ENCODE peak calls at places on chromosomes 5 and 9, in five cellular contexts. O is endothelial cell of umbilical vein, J is SK-N-SH, Z is stomach, T is HL-60. L is an unnamed sample.
A peak's percentile ranks its signal among the peaks of the same experiment; 100 is the strongest.

GRCh38 chr5:138138949-138139775 is at the start of gene NME5:
- DNase-seq in O (peak; percentile 64), J (peak; percentile 88), Z (peak; percentile 75), T (no peak), L (no peak)

GRCh38 chr5:25027016-25027415 is 382.2 kb upstream of the CDH10 start:
- DNase-seq in O (no peak), J (no peak), Z (no peak), T (no peak), L (no peak)

GRCh38 chr9:20312732-20313131 is 309.6 kb downstream of the MLLT3 start:
- DNase-seq in O (no peak), J (no peak), Z (no peak), T (no peak), L (no peak)

GRCh38 chr5:176427971-176428370 is 11.6 kb upstream of the CLTB start:
- DNase-seq in O (peak; percentile 42), J (no peak), Z (no peak), T (no peak), L (no peak)

GRCh38 chr9:130008577-130008976 is 34.4 kb downstream of the FNBP1 start:
- DNase-seq in O (no peak), J (no peak), Z (no peak), T (no peak), L (no peak)

GRCh38 chr9:92564479-92564878 is 28.7 kb upstream of the ECM2 start:
- DNase-seq in O (peak; percentile 10), J (no peak), Z (no peak), T (no peak), L (no peak)

GRCh38 chr5:179621551-179621971 is 1.9 kb downstream of the HNRNPH1 start:
- DNase-seq in O (no peak), J (no peak), Z (no peak), T (peak; percentile 36), L (no peak)

GRCh38 chr5:111389390-111390082 is 122.8 kb downstream of the STARD4 start:
- DNase-seq in O (no peak), J (no peak), Z (no peak), T (no peak), L (no peak)

GRCh38 chr5:16654647-16655334 is 38.0 kb upstream of the RETREG1 start:
- DNase-seq in O (no peak), J (no peak), Z (no peak), T (no peak), L (no peak)

GRCh38 chr5:163585206-163585605 is 79.8 kb downstream of the MAT2B start:
- DNase-seq in O (no peak), J (no peak), Z (no peak), T (no peak), L (no peak)

GRCh38 chr9:117076571-117077300 is 338.1 kb downstream of the ASTN2 start:
- DNase-seq in O (no peak), J (peak; percentile 54), Z (no peak), T (no peak), L (no peak)

GRCh38 chr9:93509084-93509483 is 55.7 kb upstream of the FAM120AOS start:
- DNase-seq in O (no peak), J (peak; percentile 33), Z (no peak), T (no peak), L (no peak)

GRCh38 chr5:35341189-35341588 is 110.9 kb upstream of the PRLR start:
- DNase-seq in O (no peak), J (no peak), Z (no peak), T (no peak), L (no peak)

GRCh38 chr9:81722277-81722676 is 32.9 kb upstream of the TLE1 start:
- DNase-seq in O (no peak), J (no peak), Z (no peak), T (no peak), L (no peak)

GRCh38 chr9:130692365-130692764 is 1.2 kb upstream of the EXOSC2 start:
- DNase-seq in O (peak; percentile 57), J (peak; percentile 38), Z (no peak), T (no peak), L (no peak)

GRCh38 chr5:125756456-125756855 is 666.8 kb upstream of the GRAMD2B start:
- DNase-seq in O (no peak), J (no peak), Z (no peak), T (no peak), L (no peak)

GRCh38 chr5:103908327-103909099 is 345.9 kb upstream of the NUDT12 start:
- DNase-seq in O (no peak), J (no peak), Z (no peak), T (no peak), L (no peak)

GRCh38 chr5:60334281-60334713 is 365.7 kb downstream of the DEPDC1B start:
- DNase-seq in O (no peak), J (no peak), Z (no peak), T (no peak), L (no peak)

GRCh38 chr9:131273791-131274673 is 2.3 kb downstream of the FAM78A start:
- DNase-seq in O (peak; percentile 64), J (no peak), Z (no peak), T (peak; percentile 96), L (no peak)

GRCh38 chr9:130938652-130939404 is at the start of gene FIBCD1:
- DNase-seq in O (peak; percentile 13), J (peak; percentile 75), Z (no peak), T (peak; percentile 59), L (no peak)

GRCh38 chr9:14212116-14212515 is 101.8 kb downstream of the NFIB start:
- DNase-seq in O (peak; percentile 59), J (no peak), Z (no peak), T (no peak), L (no peak)

GRCh38 chr5:95102080-95102479 is 182.8 kb downstream of the MCTP1 start:
- DNase-seq in O (no peak), J (no peak), Z (no peak), T (no peak), L (no peak)

GRCh38 chr9:33290994-33291397 is 680 bp downstream of the NFX1 start:
- DNase-seq in O (peak; percentile 83), J (no peak), Z (no peak), T (no peak), L (no peak)

DNA sequence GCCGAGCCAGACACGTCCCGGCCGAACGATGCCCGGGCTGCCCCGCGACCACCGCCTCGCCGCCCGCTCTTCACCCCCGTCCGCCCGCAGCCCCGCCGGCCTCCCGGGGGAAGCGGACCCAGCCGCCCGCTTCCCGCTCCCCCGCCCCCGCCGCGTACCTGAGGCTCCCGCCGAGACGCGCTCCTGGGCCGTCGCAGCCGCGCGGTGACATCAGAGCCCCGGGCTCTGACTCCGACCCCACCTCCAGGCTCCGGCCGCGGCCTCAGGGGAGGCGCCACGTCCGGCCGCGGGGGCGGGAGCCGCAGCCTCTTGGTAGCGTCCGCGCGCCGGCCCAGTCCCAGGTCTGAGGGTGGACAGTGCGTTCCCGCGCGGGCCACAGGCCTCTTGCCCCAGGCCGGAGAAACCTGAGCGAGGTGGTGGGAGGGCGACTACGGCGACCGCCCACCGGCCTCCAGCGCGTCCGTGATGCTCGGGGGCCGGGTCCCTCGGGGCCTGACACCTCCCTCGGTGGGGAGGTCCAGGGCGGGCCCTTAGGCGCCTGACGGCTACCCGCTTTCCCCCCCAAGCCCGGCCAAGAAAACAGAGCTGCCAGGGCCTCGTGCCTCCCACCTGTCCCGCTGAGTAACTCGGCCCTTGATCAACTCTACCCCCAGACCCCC is at the start of gene SHROOM1:
- DNase-seq in O (peak; percentile 33), J (peak; percentile 83), Z (peak; percentile 80), T (no peak), L (no peak)
- TF ChIP-seq POLR2AphosphoS5 in O (peak; percentile 58), J (no peak), Z (peak; percentile 70), T (no peak), L (no peak)

GRCh38 chr5:134146651-134147544 is 29.9 kb downstream of the SKP1 start:
- DNase-seq in O (no peak), J (no peak), Z (no peak), T (no peak), L (no peak)
- H3K27ac ChIP-seq in O (no peak overlapping the region), J (no peak overlapping the region), Z (no peak overlapping the region), T (no peak overlapping the region), L (no peak overlapping the region)

GRCh38 chr5:5658226-5658625 is 235.7 kb downstream of the ICE1 start:
- DNase-seq in O (no peak), J (no peak), Z (no peak), T (no peak), L (no peak)
- TF ChIP-seq POLR2AphosphoS5 in O (no peak), J (no peak), Z (no peak), T (no peak), L (no peak)

DNA sequence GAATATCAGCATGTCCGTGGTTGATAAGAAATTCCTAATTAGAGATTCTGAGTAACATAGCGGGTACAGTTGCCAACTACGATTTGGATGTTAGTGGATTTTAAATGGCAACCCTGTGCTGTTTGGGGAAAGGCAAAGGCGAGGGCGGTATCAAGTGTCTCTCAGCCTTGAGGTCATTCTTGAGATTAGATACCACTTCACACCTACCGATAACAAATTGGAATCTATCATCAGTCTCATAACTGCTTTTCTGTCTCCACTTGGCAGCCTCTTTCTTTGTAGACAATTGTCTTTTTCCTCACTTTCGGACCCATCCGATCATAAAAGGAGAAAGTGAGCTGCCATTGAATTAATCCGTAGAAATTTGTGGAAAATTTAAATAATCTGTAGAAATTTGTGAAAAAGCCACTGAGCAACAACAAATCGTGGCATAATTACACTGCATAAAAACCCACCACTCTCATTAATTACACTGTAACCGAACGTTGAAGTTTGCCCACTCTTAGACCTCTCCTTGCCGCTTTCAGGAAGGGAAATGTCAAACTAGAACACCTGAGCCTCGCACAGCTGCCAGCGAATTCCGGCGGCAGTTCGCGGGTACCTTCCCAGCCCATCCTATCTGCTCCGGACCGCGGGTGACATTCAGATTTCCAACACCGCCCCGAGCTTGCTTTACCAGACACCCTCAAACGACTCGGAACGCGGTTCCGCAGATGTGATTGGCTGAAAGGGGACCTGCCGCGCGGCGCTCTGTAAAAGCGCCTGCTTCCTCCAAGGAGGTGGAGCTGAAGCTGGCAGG is 849 bp upstream of the RGMB start:
- DNase-seq in O (peak; percentile 22), J (peak; percentile 70), Z (peak; percentile 83), T (no peak), L (no peak)
- H3K27ac ChIP-seq in O (peak overlapping the region; percentile 76), J (peak overlapping the region; percentile 96), Z (peak overlapping the region; percentile 95), T (no peak overlapping the region), L (peak overlapping the region; percentile 55)

DNA sequence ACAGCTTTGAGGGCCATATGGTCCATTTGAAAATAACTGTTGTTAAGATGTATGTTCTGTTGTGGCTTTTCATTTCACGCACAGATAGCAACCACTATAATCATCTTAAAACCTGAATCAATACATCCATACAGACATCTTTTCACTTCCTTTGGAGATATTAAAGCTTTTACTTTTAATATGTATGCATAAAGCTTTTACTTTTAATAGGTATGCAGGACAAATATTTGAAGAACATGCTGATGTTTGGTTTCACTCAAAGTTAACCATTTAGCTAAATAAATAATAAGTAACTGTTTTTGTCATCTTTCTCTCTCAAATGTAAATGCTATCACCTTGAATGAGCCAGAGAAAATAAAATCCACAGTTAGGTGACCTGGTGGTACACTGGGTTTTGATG is 108.6 kb downstream of the OXCT1 start:
- DNase-seq in O (no peak), J (no peak), Z (no peak), T (no peak), L (no peak)
- TF ChIP-seq POLR2AphosphoS5 in O (no peak), J (no peak), Z (no peak), T (no peak), L (no peak)

GRCh38 chr5:143306040-143306439 is 97.4 kb downstream of the NR3C1 start:
- DNase-seq in O (no peak), J (no peak), Z (no peak), T (no peak), L (no peak)

GRCh38 chr5:143311955-143312354 is 91.5 kb downstream of the NR3C1 start:
- DNase-seq in O (no peak), J (no peak), Z (no peak), T (no peak), L (no peak)

GRCh38 chr5:143309661-143310431 is 93.6 kb downstream of the NR3C1 start:
- DNase-seq in O (peak; percentile 58), J (no peak), Z (no peak), T (peak; percentile 21), L (no peak)

GRCh38 chr5:143311428-143311827 is 92.1 kb downstream of the NR3C1 start:
- DNase-seq in O (peak; percentile 83), J (no peak), Z (no peak), T (no peak), L (no peak)

GRCh38 chr5:143308726-143309125 is 94.8 kb downstream of the NR3C1 start:
- DNase-seq in O (no peak), J (no peak), Z (no peak), T (no peak), L (no peak)
- H3K27ac ChIP-seq in O (no peak overlapping the region), J (no peak overlapping the region), Z (no peak overlapping the region), T (no peak overlapping the region), L (no peak overlapping the region)

L was measured in SK-N-MC.